ENCODE peak calls at places on chromosome 2, in seven cellular contexts. R is endothelial cell of umbilical vein, Q is neuronal stem cell, C is GM23248, Y is OCI-LY7, K is GM12878, B is neural progenitor cell. A is an unnamed sample. For H3K4me1, the result is how much of the 10 kb centered on the place peaks cover.

GRCh38 chr2:193891021-193891420 is 1696.3 kb upstream of the TMEFF2 start:
- DNase-seq in R (no peak), C (no peak), Y (no peak), K (no peak), B (no peak), Q (no peak), A (no peak)

GRCh38 chr2:188050716-188051115 is 241.0 kb upstream of the GULP1 start:
- DNase-seq in Y (no peak), B (no peak), Q (no peak), K (no peak), C (peak), R (no peak), A (no peak)

GRCh38 chr2:242001853-242002252 is 132.3 kb downstream of the RTP5 start:
- DNase-seq in R (no peak), Q (no peak), K (no peak), C (no peak), Y (no peak), B (no peak), A (no peak)

GRCh38 chr2:8534386-8534728 is 147.5 kb upstream of the ID2 start:
- DNase-seq in B (no peak), C (no peak), Y (no peak), R (no peak), Q (no peak), K (no peak), A (no peak)

GRCh38 chr2:182197529-182197928 is 211.9 kb downstream of the PPP1R1C start:
- DNase-seq in C (no peak), Q (no peak), B (no peak), Y (no peak), K (no peak), R (no peak), A (no peak)

GRCh38 chr2:165434865-165435500 is 34.5 kb upstream of the CSRNP3 start:
- DNase-seq in R (no peak), C (no peak), Q (no peak), K (no peak), B (no peak), Y (no peak), A (no peak)

GRCh38 chr2:85538507-85539360 is at the start of gene MAT2A:
- DNase-seq in B (peak), Q (peak), R (peak), Y (peak), C (peak), K (peak), A (no peak)

GRCh38 chr2:144331652-144332355 is 188.1 kb downstream of the ZEB2 start:
- DNase-seq in C (peak), Q (peak), B (peak), Y (no peak), R (peak), K (no peak), A (no peak)

GRCh38 chr2:109324859-109325258 is 195.9 kb downstream of the SH3RF3 start:
- DNase-seq in B (no peak), K (no peak), Q (no peak), C (peak), R (peak), Y (no peak), A (peak)

GRCh38 chr2:37389984-37390765 is 45.7 kb downstream of the QPCT start:
- DNase-seq in Y (peak), Q (no peak), B (no peak), C (peak), R (peak), K (peak), A (no peak)

GRCh38 chr2:2926009-2926857 is 451.4 kb downstream of the EIPR1 start:
- DNase-seq in R (no peak), C (no peak), Y (no peak), K (no peak), Q (no peak), B (no peak), A (no peak)

GRCh38 chr2:887639-888038 is 63.0 kb upstream of the SNTG2 start:
- DNase-seq in Y (no peak), C (no peak), Q (no peak), K (no peak), R (no peak), B (peak), A (no peak)

GRCh38 chr2:241620419-241620769 is 16.6 kb downstream of the THAP4 start:
- DNase-seq in Y (no peak), B (no peak), R (no peak), C (peak), Q (no peak), K (no peak), A (peak)

GRCh38 chr2:40243581-40243980 is 208.3 kb downstream of the SLC8A1 start:
- DNase-seq in B (no peak), Q (no peak), C (peak), Y (no peak), K (no peak), R (no peak), A (no peak)

GRCh38 chr2:96267159-96267971 is 1.3 kb downstream of the CIAO1 start:
- DNase-seq in R (peak), Y (peak), C (peak), Q (no peak), K (no peak), B (peak), A (no peak)

GRCh38 chr2:143217512-143218136 is 88.4 kb downstream of the ARHGAP15 start:
- DNase-seq in C (no peak), B (no peak), Y (no peak), R (no peak), K (no peak), Q (no peak), A (no peak)

GRCh38 chr2:98185801-98186200 is 98.8 kb downstream of the VWA3B start:
- DNase-seq in Q (no peak), B (no peak), R (no peak), K (no peak), Y (no peak), C (no peak), A (no peak)

GRCh38 chr2:227534714-227535113 is 62.8 kb downstream of the AGFG1 start:
- DNase-seq in K (peak), B (no peak), Q (no peak), R (no peak), Y (peak), C (no peak), A (no peak)

GRCh38 chr2:234631896-234632514 is 135.1 kb upstream of the ARL4C start:
- DNase-seq in K (no peak), R (no peak), B (peak), Q (no peak), C (no peak), Y (no peak), A (no peak)

GRCh38 chr2:30229596-30229995 is 1.7 kb upstream of the LBH start:
- DNase-seq in Q (no peak), K (no peak), Y (no peak), R (no peak), B (no peak), C (no peak), A (no peak)

GRCh38 chr2:75896779-75897366 is 186.2 kb upstream of the GCFC2 start:
- DNase-seq in R (peak), K (no peak), C (peak), Q (peak), Y (peak), B (peak), A (no peak)

GRCh38 chr2:85308951-85309555 is 18.7 kb downstream of the TGOLN2 start:
- DNase-seq in Q (no peak), Y (no peak), C (peak), B (no peak), K (no peak), R (peak), A (no peak)

GRCh38 chr2:65420712-65421431 is 11.5 kb downstream of the SPRED2 start:
- DNase-seq in Y (peak), B (no peak), Q (no peak), K (no peak), R (peak), C (peak), A (no peak)

GRCh38 chr2:167289651-167290410 is 401.6 kb downstream of the XIRP2 start:
- DNase-seq in B (no peak), Q (no peak), R (no peak), Y (no peak), C (no peak), K (no peak), A (no peak)

GRCh38 chr2:85915606-85916303 is 27.0 kb upstream of the ST3GAL5 start:
- DNase-seq in C (peak), B (no peak), Y (no peak), Q (no peak), R (no peak), K (no peak), A (no peak)

GRCh38 chr2:151728736-151729415 is 5.4 kb downstream of the NEB start:
- DNase-seq in K (no peak), B (no peak), C (no peak), Y (no peak), R (no peak), Q (no peak), A (no peak)

DNA sequence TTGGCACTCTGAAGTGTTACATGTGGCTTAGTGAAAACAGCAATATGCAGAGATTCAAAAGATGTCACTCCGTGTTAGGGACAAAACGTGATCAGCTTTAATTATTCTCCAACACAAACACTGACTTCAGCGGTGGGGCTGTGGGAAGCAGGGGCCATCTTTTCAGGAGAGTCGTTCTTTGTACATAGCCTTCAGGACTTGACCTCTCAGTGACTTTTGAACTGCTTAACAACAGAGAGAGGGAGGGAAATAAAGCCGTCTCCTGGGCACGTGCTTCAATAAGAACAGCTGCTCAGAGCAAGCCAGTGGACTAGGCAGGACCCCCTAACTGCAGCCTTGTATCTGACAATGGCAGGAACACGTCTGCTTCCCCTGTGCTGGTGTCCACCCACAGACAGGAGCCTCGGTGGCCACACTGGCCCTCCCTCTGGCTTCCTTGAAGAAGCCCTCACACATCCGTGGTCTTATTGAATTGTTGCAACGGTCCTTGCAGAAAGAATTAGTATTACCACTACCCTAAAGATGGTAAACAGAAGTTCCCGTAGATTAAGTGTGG is 95.1 kb upstream of the HDAC4 start:
- DNase-seq in R (no peak), B (no peak), Y (no peak), C (no peak), K (no peak), Q (no peak), A (no peak)
- H2AFZ ChIP-seq in R (no peak), B (no peak), Y (no peak), C (no peak), K (no peak), Q (no peak), A (no peak)

DNA sequence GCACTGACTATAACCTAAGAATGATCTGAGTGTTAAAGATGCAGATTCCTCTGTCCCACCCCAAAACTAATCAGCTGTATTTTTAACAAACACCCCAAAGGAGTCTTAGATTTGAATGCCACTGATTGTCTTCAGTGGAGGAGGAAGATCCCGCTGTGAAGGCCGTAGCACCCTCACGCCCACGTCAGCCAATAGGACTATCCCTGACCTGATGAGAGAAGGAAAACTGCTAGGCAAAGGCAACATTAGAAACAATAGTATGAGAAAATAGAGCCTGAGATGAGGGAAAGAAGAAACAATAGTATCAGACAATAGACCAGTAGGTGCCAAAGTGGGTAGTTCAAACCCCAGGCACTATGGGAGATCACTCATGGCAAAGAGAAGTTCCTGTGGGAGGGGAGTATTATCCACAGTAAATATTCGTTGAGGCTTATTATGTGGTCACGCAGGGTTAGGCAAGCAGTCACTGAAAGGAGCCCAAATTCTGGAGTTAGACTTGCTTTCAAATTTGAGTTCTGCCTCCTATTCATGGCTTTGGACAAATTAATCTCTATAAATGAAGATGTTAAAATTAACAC is 2.8 kb downstream of the PCBP1 start:
- DNase-seq in Y (no peak), R (peak), K (no peak), Q (no peak), C (peak), B (peak), A (no peak)
- H3K4me1 ChIP-seq in Y (half or more), R (under half), K (under half), Q (under half), C (under half), B (under half), A (under half)

DNA sequence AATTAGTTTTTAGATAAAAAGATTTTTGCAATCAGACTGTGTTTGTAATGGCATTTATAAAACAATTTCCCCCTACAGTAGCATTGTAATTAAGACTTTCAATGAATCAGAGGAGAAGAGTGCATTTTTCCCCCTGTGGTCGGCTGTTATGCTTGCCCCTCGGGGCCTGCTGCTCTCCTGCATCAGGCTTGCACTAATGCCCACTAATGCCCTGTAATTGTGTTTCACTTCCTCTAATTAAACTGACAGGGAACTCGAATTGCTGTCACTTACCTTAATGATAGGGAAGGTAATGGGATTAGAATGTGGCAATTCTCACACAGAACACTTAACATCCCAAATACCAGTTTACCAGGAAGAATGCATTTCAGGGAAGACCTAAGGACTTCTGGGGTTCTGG is 61.2 kb upstream of the LRRTM1 start:
- DNase-seq in K (no peak), B (peak), Y (peak), R (no peak), C (no peak), Q (peak), A (no peak)
- H2AFZ ChIP-seq in K (no peak), B (no peak), Y (no peak), R (no peak), C (no peak), Q (no peak), A (no peak)

DNA sequence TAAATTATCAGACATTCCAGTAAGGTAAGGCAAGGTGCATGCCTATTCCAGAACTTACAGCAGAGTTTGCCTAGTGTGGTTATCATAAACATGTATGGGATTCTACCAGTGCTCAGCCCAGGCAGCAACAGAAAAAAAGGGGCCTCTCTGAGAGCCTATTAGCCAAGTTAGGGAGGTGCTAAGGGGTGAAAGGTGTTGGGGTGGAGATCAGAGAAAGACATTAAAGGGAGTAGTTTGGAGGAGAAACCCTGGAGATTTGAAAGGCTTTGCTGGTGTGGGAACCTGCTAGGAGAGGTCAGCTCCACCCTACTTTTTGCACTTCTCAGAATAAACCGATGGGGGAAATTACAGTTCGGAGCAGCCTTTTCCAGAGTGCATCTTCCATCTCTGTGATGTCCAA is 2.9 kb downstream of the ARPC2 start:
- DNase-seq in K (no peak), C (no peak), R (no peak), B (no peak), Y (no peak), Q (no peak), A (no peak)
- H3K4me1 ChIP-seq in K (under half), C (half or more), R (half or more), B (under half), Y (half or more), Q (under half), A (under half)

GRCh38 chr2:20224191-20224715 is 677 bp downstream of the SDC1 start:
- DNase-seq in K (no peak), R (no peak), Q (no peak), B (peak), C (no peak), Y (no peak), A (no peak)

GRCh38 chr2:20225294-20226151 is 593 bp upstream of the SDC1 start:
- DNase-seq in Q (peak), Y (peak), C (peak), R (peak), K (no peak), B (peak), A (no peak)

GRCh38 chr2:20226152-20226545 is 1.2 kb upstream of the SDC1 start:
- DNase-seq in C (no peak), R (no peak), B (no peak), K (no peak), Q (no peak), Y (no peak), A (no peak)

GRCh38 chr2:20223345-20224190 is 1.4 kb downstream of the SDC1 start:
- DNase-seq in B (peak), Y (no peak), K (no peak), Q (peak), C (peak), R (peak), A (no peak)

GRCh38 chr2:20224716-20225293 is at the start of gene SDC1:
- DNase-seq in C (peak), Y (no peak), R (peak), Q (peak), K (no peak), B (peak), A (no peak)
- H2AFZ ChIP-seq in C (peak), Y (no peak), R (peak), Q (peak), K (peak), B (peak), A (no peak)

DNA sequence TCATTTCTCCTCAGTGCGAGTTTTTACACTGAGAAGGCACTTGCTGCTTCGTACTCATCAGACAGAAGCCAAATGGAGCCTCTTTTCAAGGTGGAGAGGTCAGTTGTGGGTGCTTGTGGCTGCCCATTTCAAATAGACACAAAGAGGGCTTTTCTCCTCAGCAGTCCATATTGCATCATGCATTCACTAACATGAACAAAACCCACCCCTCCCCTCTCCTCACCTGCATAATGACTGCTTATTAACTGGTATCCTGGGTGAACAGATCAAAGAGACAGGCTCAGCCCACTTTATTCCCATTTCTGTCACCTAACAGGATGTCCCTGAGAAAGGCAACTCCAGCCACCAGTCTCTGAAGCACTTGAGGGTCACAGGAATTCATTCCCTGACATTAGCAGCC is 28.9 kb downstream of the KLF7 start:
- DNase-seq in C (no peak), B (no peak), K (no peak), Y (no peak), Q (no peak), R (no peak), A (no peak)
- H3K4me1 ChIP-seq in C (half or more), B (under half), K (under half), Y (under half), Q (half or more), R (half or more), A (half or more)

GRCh38 chr2:10433264-10433947 is 14.7 kb downstream of the ODC1 start:
- DNase-seq in Y (no peak), K (no peak), B (no peak), R (no peak), C (no peak), Q (no peak), A (no peak)

GRCh38 chr2:10430886-10431622 is 17.1 kb downstream of the ODC1 start:
- DNase-seq in Y (no peak), Q (no peak), C (no peak), R (no peak), K (no peak), B (no peak), A (no peak)

GRCh38 chr2:10433948-10434884 is 13.9 kb downstream of the ODC1 start:
- DNase-seq in R (no peak), K (no peak), Y (no peak), B (peak), C (no peak), Q (no peak), A (no peak)

GRCh38 chr2:10431797-10432196 is 16.3 kb downstream of the ODC1 start:
- DNase-seq in C (no peak), Y (no peak), Q (no peak), K (no peak), B (no peak), R (no peak), A (no peak)

GRCh38 chr2:10432315-10433181 is 15.6 kb downstream of the ODC1 start:
- DNase-seq in Y (no peak), R (peak), Q (no peak), B (peak), C (peak), K (no peak), A (no peak)
- H2AFZ ChIP-seq in Y (peak), R (peak), Q (peak), B (no peak), C (peak), K (peak), A (no peak)

GRCh38 chr2:127014630-127015029 is 92.3 kb downstream of the BIN1 start:
- DNase-seq in B (no peak), K (no peak), C (peak), R (peak), Y (no peak), Q (no peak), A (peak)
- H3K4me1 ChIP-seq in B (under half), K (under half), C (under half), R (under half), Y (under half), Q (under half), A (under half)

GRCh38 chr2:140349695-140350094 is 1569.5 kb upstream of the NXPH2 start:
- DNase-seq in R (no peak), Q (no peak), B (no peak), C (no peak), Y (no peak), K (no peak), A (no peak)
- H2AFZ ChIP-seq in R (no peak), Q (no peak), B (no peak), C (no peak), Y (no peak), K (no peak), A (no peak)

A was measured in keratinocyte.